ENCODE peak calls at places on chromosomes 1 and 21, in six cellular contexts. C is activated CD4-positive, alpha-beta T cell treated with anti-CD3 and anti-CD28 coated beads for 4 hours; F is BJ; T is CMK; L is CD4-positive, alpha-beta T cell; N is activated CD8-positive, alpha-beta memory T cell treated with anti-CD3 and anti-CD28 coated beads for 4 hours. J is an unnamed sample.

GRCh38 chr1:179437171-179437570 is 71.4 kb downstream of the AXDND1 start:
- DNase-seq in F (no peak), T (no peak), C (no peak), N (no peak), L (no peak), J (no peak)

GRCh38 chr1:171180671-171181070 is 4.4 kb upstream of the FMO2 start:
- DNase-seq in N (no peak), F (no peak), T (no peak), L (no peak), C (no peak), J (peak)

GRCh38 chr1:203364013-203364730 is 13.2 kb upstream of the FMOD start:
- DNase-seq in L (no peak), N (no peak), T (no peak), C (no peak), F (no peak), J (no peak)

GRCh38 chr1:20413791-20414140 is 72.2 kb downstream of the CAMK2N1 start:
- DNase-seq in C (no peak), N (no peak), L (no peak), F (no peak), T (no peak), J (no peak)

GRCh38 chr1:180652791-180653190 is 21.0 kb downstream of the XPR1 start:
- DNase-seq in N (no peak), L (no peak), C (no peak), F (no peak), T (no peak), J (no peak)

GRCh38 chr1:21672478-21673276 is 3.5 kb upstream of the RAP1GAP start:
- DNase-seq in C (no peak), F (no peak), T (no peak), L (no peak), N (no peak), J (no peak)

GRCh38 chr21:45183852-45184251 is 103.8 kb downstream of the POFUT2 start:
- DNase-seq in F (no peak), L (no peak), C (no peak), N (no peak), T (no peak), J (no peak)

GRCh38 chr1:196278816-196279215 is 329.4 kb downstream of the KCNT2 start:
- DNase-seq in L (no peak), F (no peak), N (no peak), C (no peak), T (no peak), J (no peak)

GRCh38 chr1:12433323-12434053 is 184.5 kb downstream of the DHRS3 start:
- DNase-seq in N (no peak), C (no peak), F (no peak), T (no peak), L (no peak), J (no peak)

GRCh38 chr1:209652121-209652742 is at the start of gene LAMB3:
- DNase-seq in F (no peak), C (no peak), T (no peak), N (no peak), L (no peak), J (no peak)

GRCh38 chr21:25626752-25627151 is 12.3 kb upstream of the JAM2 start:
- DNase-seq in F (no peak), L (no peak), T (no peak), C (no peak), N (no peak), J (no peak)

GRCh38 chr1:2567083-2567679 is 11.0 kb downstream of the TNFRSF14 start:
- DNase-seq in C (no peak), F (no peak), N (no peak), T (no peak), L (no peak), J (no peak)

J was measured in HFF-Myc.